ENCODE peak calls at places on chromosomes 3 and 15, in five cellular contexts. K, G, Q, D and U are unnamed samples. For H3K9me3, the result is how much of the 10 kb centered on the place peaks cover.

GRCh38 chr3:76505202-76505875 is 534.6 kb upstream of the ROBO2 start:
- DNase-seq in G (no peak), D (no peak), Q (no peak), K (no peak), U (no peak)

GRCh38 chr15:100995471-100996430 is 76.6 kb downstream of the LRRK1 start:
- DNase-seq in K (peak), Q (no peak), D (peak), G (no peak), U (no peak)

GRCh38 chr3:58059349-58060321 is 51.4 kb downstream of the FLNB start:
- DNase-seq in G (peak), K (peak), D (peak), Q (no peak), U (peak)

GRCh38 chr3:14890470-14890869 is 56.9 kb upstream of the NR2C2 start:
- DNase-seq in Q (no peak), D (no peak), K (no peak), G (no peak), U (no peak)

GRCh38 chr15:62952969-62953368 is 89.6 kb upstream of the TPM1 start:
- DNase-seq in G (no peak), D (no peak), K (no peak), Q (no peak), U (no peak)

GRCh38 chr15:73326157-73326556 is 42.6 kb downstream of the HCN4 start:
- DNase-seq in G (peak), D (no peak), Q (no peak), K (no peak), U (no peak)

GRCh38 chr15:47963265-47963664 is 157.5 kb upstream of the SLC24A5 start:
- DNase-seq in G (no peak), D (no peak), K (no peak), Q (no peak), U (peak)

GRCh38 chr15:45287400-45287799 is 35.4 kb downstream of the SLC28A2 start:
- DNase-seq in Q (no peak), K (no peak), D (no peak), G (no peak), U (no peak)

GRCh38 chr3:56154297-56154696 is 314.0 kb downstream of the ERC2 start:
- DNase-seq in G (no peak), Q (no peak), K (no peak), D (no peak), U (no peak)

GRCh38 chr15:85831415-85832113 is 36.8 kb upstream of the KLHL25 start:
- DNase-seq in D (peak), G (peak), K (peak), Q (peak), U (peak)

GRCh38 chr3:149605902-149606301 is 51.9 kb downstream of the WWTR1 start:
- DNase-seq in K (no peak), D (no peak), Q (no peak), G (no peak), U (no peak)

GRCh38 chr3:73624363-73625123 is at the start of gene PDZRN3:
- DNase-seq in G (peak), D (peak), K (peak), Q (peak), U (peak)

GRCh38 chr3:95705786-95706418 is 1108.5 kb upstream of the EPHA6 start:
- DNase-seq in Q (no peak), G (no peak), D (peak), K (no peak), U (no peak)

GRCh38 chr3:186931487-186932280 is 1.4 kb downstream of the ST6GAL1 start:
- DNase-seq in Q (peak), G (peak), K (peak), D (peak), U (peak)

GRCh38 chr3:49271047-49271446 is 6.0 kb downstream of the C3orf62 start:
- DNase-seq in Q (no peak), D (no peak), G (no peak), K (no peak), U (no peak)

GRCh38 chr3:90145094-90145810 is 1037.8 kb downstream of the EPHA3 start:
- DNase-seq in D (no peak), G (no peak), Q (no peak), K (no peak), U (no peak)

GRCh38 chr3:69143605-69144004 is 21.2 kb upstream of the LMOD3 start:
- DNase-seq in Q (no peak), K (no peak), D (no peak), G (no peak), U (peak)

GRCh38 chr15:69988541-69989225 is 109.0 kb downstream of the TLE3 start:
- DNase-seq in K (no peak), Q (no peak), D (no peak), G (no peak), U (no peak)

GRCh38 chr3:59821274-59821673 is 771.4 kb upstream of the CFAP20DC start:
- DNase-seq in D (no peak), K (no peak), Q (no peak), G (no peak), U (no peak)

GRCh38 chr3:39917060-39917773 is 107.8 kb downstream of the MYRIP start:
- DNase-seq in G (no peak), K (no peak), D (no peak), Q (no peak), U (no peak)

GRCh38 chr3:195774917-195775316 is 36.8 kb downstream of the MUC4 start:
- DNase-seq in D (peak), Q (peak), K (peak), G (peak), U (peak)

GRCh38 chr3:59836525-59836924 is 786.7 kb upstream of the CFAP20DC start:
- DNase-seq in Q (no peak), G (peak), K (no peak), D (no peak), U (no peak)

GRCh38 chr3:18423401-18424212 is 1.5 kb downstream of the SATB1 start:
- DNase-seq in G (peak), D (peak), Q (peak), K (peak), U (peak)

GRCh38 chr15:56471440-56472069 is 6.6 kb upstream of the MNS1 start:
- DNase-seq in K (no peak), D (no peak), G (no peak), Q (no peak), U (no peak)

GRCh38 chr15:76625267-76625666 is 279.9 kb downstream of the SCAPER start:
- DNase-seq in G (no peak), K (no peak), D (no peak), Q (peak), U (no peak)

GRCh38 chr15:22930782-22931484 is 49.2 kb downstream of the CYFIP1 start:
- DNase-seq in K (no peak), D (peak), Q (no peak), G (peak), U (no peak)

GRCh38 chr15:66730168-66731014 is 28.4 kb downstream of the SMAD6 start:
- DNase-seq in Q (no peak), G (no peak), D (no peak), K (no peak), U (no peak)

GRCh38 chr3:55585856-55586255 is 98.8 kb upstream of the WNT5A start:
- DNase-seq in Q (no peak), K (no peak), D (no peak), G (no peak), U (no peak)

GRCh38 chr3:155370198-155370597 is 76.7 kb upstream of the STRIT1 start:
- DNase-seq in Q (no peak), K (peak), D (no peak), G (peak), U (no peak)

GRCh38 chr15:34456658-34457057 is 19.1 kb upstream of the GOLGA8A start:
- DNase-seq in Q (no peak), G (no peak), D (no peak), K (no peak), U (no peak)

GRCh38 chr3:152076148-152076547 is 192.6 kb upstream of the MBNL1 start:
- DNase-seq in G (no peak), Q (no peak), D (peak), K (no peak), U (no peak)

GRCh38 chr3:196604548-196604947 is 34.9 kb upstream of the NRROS start:
- DNase-seq in Q (no peak), G (no peak), D (no peak), K (no peak), U (no peak)

GRCh38 chr3:195028877-195029606 is 241.9 kb downstream of the XXYLT1 start:
- DNase-seq in G (no peak), D (peak), K (no peak), Q (no peak), U (no peak)

GRCh38 chr3:151197981-151198767 is 4.8 kb downstream of the GPR171 start:
- DNase-seq in K (no peak), Q (no peak), G (no peak), D (peak), U (peak)

GRCh38 chr3:62670351-62670750 is 204.9 kb downstream of the CADPS start:
- DNase-seq in K (no peak), D (no peak), Q (no peak), G (no peak), U (no peak)

GRCh38 chr15:39936187-39936586 is 2.3 kb downstream of the EIF2AK4 start:
- DNase-seq in D (no peak), G (no peak), K (no peak), Q (no peak), U (no peak)

GRCh38 chr3:16496408-16497222 is 16.9 kb downstream of the RFTN1 start:
- DNase-seq in Q (no peak), D (no peak), G (no peak), K (no peak), U (no peak)

GRCh38 chr3:1275495-1275894 is 182.7 kb downstream of the CNTN6 start:
- DNase-seq in Q (peak), D (no peak), G (no peak), K (peak), U (peak)

GRCh38 chr3:1269808-1270207 is 177.0 kb downstream of the CNTN6 start:
- DNase-seq in Q (no peak), G (no peak), K (no peak), D (no peak), U (no peak)

GRCh38 chr3:1272541-1273265 is 179.9 kb downstream of the CNTN6 start:
- DNase-seq in G (no peak), Q (no peak), K (peak), D (peak), U (no peak)
- H3K9me3 ChIP-seq in G (under half), Q (under half), K (under half), D (under half), U (under half)

GRCh38 chr15:97177135-97177704 is 783.3 kb upstream of the ARRDC4 start:
- DNase-seq in G (no peak), Q (peak), D (no peak), K (no peak), U (no peak)
- H3K9me3 ChIP-seq in G (under half), Q (under half), D (under half), K (under half), U (under half)

GRCh38 chr15:26598704-26599103 is 174.2 kb downstream of the GABRB3 start:
- DNase-seq in G (no peak), Q (no peak), K (no peak), D (no peak), U (no peak)
- H3K9me3 ChIP-seq in G (under half), Q (under half), K (under half), D (under half), U (under half)

DNA sequence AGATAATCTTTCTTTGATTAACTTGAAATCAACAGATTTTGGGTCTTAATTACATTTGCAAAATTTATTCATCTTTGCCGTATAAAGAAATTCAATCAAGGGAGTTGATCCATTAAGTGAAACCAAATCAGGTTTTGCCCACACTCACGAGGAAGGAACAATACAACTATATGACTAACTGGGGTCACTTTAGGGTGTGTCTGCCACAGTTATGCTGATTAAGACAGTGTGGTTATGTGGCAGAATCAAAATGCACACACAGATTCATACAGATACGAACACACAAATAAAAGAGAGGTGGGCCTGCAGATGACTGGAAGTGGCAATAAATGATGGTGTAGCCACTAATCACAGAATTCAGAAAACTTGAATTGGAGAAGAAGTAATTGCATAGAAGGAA is 543.5 kb downstream of the GABRG3 start:
- DNase-seq in G (no peak), K (no peak), D (no peak), Q (no peak), U (no peak)
- H3K9me3 ChIP-seq in G (under half), K (under half), D (under half), Q (under half), U (under half)

GRCh38 chr15:20644896-20645295 is 103.3 kb upstream of the GOLGA6L6 start:
- DNase-seq in D (no peak), G (no peak), K (no peak), Q (no peak), U (no peak)
- H3K9me3 ChIP-seq in D (under half), G (under half), K (under half), Q (half or more), U (under half)

GRCh38 chr3:171976526-171976925 is 62.9 kb upstream of the FNDC3B start:
- DNase-seq in D (no peak), K (no peak), Q (no peak), G (no peak), U (no peak)

GRCh38 chr3:171978390-171978789 is 61.0 kb upstream of the FNDC3B start:
- DNase-seq in G (no peak), Q (no peak), K (no peak), D (no peak), U (no peak)

GRCh38 chr3:171977426-171977825 is 62.0 kb upstream of the FNDC3B start:
- DNase-seq in Q (no peak), G (no peak), K (no peak), D (no peak), U (no peak)

GRCh38 chr3:171979081-171979480 is 60.3 kb upstream of the FNDC3B start:
- DNase-seq in Q (no peak), D (no peak), K (no peak), G (no peak), U (no peak)

GRCh38 chr3:171977860-171978259 is 61.5 kb upstream of the FNDC3B start:
- DNase-seq in Q (no peak), D (no peak), K (no peak), G (no peak), U (no peak)
- H3K9me3 ChIP-seq in Q (under half), D (under half), K (under half), G (under half), U (under half)

GRCh38 chr3:43340403-43340802 is 54.1 kb downstream of the SNRK start:
- DNase-seq in Q (no peak), G (no peak), D (no peak), K (no peak), U (no peak)

GRCh38 chr3:43338295-43338694 is 52.0 kb downstream of the SNRK start:
- DNase-seq in G (no peak), K (no peak), Q (no peak), D (no peak), U (no peak)

GRCh38 chr3:43341788-43342187 is 55.4 kb downstream of the SNRK start:
- DNase-seq in G (no peak), K (no peak), D (no peak), Q (no peak), U (no peak)

GRCh38 chr3:43330981-43331380 is 44.6 kb downstream of the SNRK start:
- DNase-seq in Q (no peak), D (no peak), K (no peak), G (no peak), U (no peak)

DNA sequence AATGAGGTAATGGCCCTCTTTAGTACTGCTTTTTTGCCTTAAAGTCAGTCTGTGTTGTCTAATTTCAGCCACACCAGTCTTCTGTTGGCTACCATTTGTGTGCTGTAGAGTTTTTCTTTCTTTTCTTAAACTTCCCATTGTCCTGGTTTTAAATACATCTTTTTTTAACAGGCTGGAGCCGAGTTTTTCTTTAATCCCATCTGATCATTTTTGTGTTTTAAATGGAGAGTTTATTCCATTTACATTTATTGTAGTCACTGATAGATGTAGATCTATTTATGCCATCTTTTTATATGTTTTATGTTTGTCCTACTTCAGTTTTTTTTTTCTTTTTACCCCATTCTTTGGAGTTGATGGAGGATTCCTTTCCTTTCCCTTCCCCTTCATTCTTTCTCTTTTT is 49.5 kb downstream of the SNRK start:
- DNase-seq in K (no peak), D (no peak), G (no peak), Q (no peak), U (no peak)
- H3K9me3 ChIP-seq in K (under half), D (under half), G (under half), Q (under half), U (under half)

DNA sequence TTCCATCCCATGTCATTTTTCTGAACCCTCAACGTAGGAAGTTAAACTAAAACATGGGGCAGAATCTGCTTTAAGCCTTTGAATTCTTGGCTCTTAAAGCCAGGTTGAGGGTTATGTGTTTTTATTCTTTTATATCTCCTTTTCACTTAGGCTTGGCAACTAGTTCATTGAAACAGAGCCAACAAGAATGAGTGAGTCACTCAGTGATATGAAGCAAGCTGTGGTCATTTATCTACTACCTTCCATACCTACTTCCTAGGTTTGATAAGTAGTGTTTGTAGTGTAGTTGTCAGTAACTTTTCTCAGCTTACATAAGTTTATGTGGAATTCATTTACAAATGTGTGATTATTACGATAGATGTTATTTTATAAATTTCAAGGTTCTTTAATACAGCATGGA is 67.4 kb downstream of the SNRPN start:
- DNase-seq in Q (no peak), K (no peak), G (no peak), D (no peak), U (no peak)
- H3K9me3 ChIP-seq in Q (under half), K (under half), G (half or more), D (under half), U (under half)

GRCh38 chr3:46027736-46028397 is 584 bp upstream of the XCR1 start:
- DNase-seq in Q (no peak), K (no peak), G (no peak), D (no peak), U (no peak)
- H3K9me3 ChIP-seq in Q (under half), K (under half), G (under half), D (under half), U (under half)